ENCODE peak calls at places on chromosomes 6 and 20, in ten cellular contexts. One of them, this sample, is unnamed.
A peak's percentile ranks its signal among the peaks of the same experiment; 100 is the strongest.

GRCh38 chr6:139219746-139220145 is 72.1 kb downstream of the TXLNB start:
- DNase-seq in pancreas: no peak
- DNase-seq in keratinocyte: no peak
- DNase-seq in CD8-positive, alpha-beta memory T cell: no peak
- DNase-seq in GM23338: no peak
- DNase-seq in astrocyte: no peak
- DNase-seq in heart right ventricle: no peak
- DNase-seq in body of pancreas: no peak
- DNase-seq in tibial nerve: no peak
- DNase-seq in PC-9: no peak
- DNase-seq in this sample: no peak

GRCh38 chr6:137749595-137750215 is 117.4 kb upstream of the TNFAIP3 start:
- DNase-seq in pancreas: no peak
- DNase-seq in body of pancreas: no peak
- DNase-seq in PC-9: no peak
- DNase-seq in astrocyte: peak; percentile 38
- DNase-seq in CD8-positive, alpha-beta memory T cell: no peak
- DNase-seq in keratinocyte: no peak
- DNase-seq in GM23338: no peak
- DNase-seq in heart right ventricle: no peak
- DNase-seq in tibial nerve: no peak
- DNase-seq in this sample: no peak

GRCh38 chr20:38601216-38602184 is at the start of gene ARHGAP40:
- DNase-seq in keratinocyte: no peak
- DNase-seq in pancreas: no peak
- DNase-seq in body of pancreas: no peak
- DNase-seq in PC-9: peak; percentile 44
- DNase-seq in tibial nerve: no peak
- DNase-seq in heart right ventricle: no peak
- DNase-seq in GM23338: peak; percentile 68
- DNase-seq in CD8-positive, alpha-beta memory T cell: no peak
- DNase-seq in astrocyte: peak; percentile 29
- DNase-seq in this sample: no peak

GRCh38 chr6:25010166-25010565 is 74.4 kb upstream of the RIPOR2 start:
- DNase-seq in heart right ventricle: no peak
- DNase-seq in keratinocyte: no peak
- DNase-seq in PC-9: no peak
- DNase-seq in tibial nerve: no peak
- DNase-seq in pancreas: no peak
- DNase-seq in body of pancreas: no peak
- DNase-seq in GM23338: no peak
- DNase-seq in astrocyte: no peak
- DNase-seq in CD8-positive, alpha-beta memory T cell: no peak
- DNase-seq in this sample: no peak

GRCh38 chr6:32659856-32660595 is 6.4 kb downstream of the HLA-DQB1 start:
- DNase-seq in keratinocyte: no peak
- DNase-seq in GM23338: no peak
- DNase-seq in pancreas: no peak
- DNase-seq in PC-9: no peak
- DNase-seq in tibial nerve: no peak
- DNase-seq in heart right ventricle: no peak
- DNase-seq in CD8-positive, alpha-beta memory T cell: no peak
- DNase-seq in body of pancreas: no peak
- DNase-seq in astrocyte: no peak
- DNase-seq in this sample: no peak

GRCh38 chr20:38873050-38873581 is 53.1 kb upstream of the FAM83D start:
- DNase-seq in keratinocyte: no peak
- DNase-seq in CD8-positive, alpha-beta memory T cell: peak; percentile 92
- DNase-seq in tibial nerve: no peak
- DNase-seq in astrocyte: no peak
- DNase-seq in GM23338: no peak
- DNase-seq in heart right ventricle: no peak
- DNase-seq in body of pancreas: no peak
- DNase-seq in pancreas: no peak
- DNase-seq in PC-9: no peak
- DNase-seq in this sample: no peak

GRCh38 chr6:38155144-38155543 is 335.6 kb downstream of the ZFAND3 start:
- DNase-seq in keratinocyte: no peak
- DNase-seq in heart right ventricle: peak; percentile 24
- DNase-seq in astrocyte: no peak
- DNase-seq in GM23338: no peak
- DNase-seq in CD8-positive, alpha-beta memory T cell: no peak
- DNase-seq in pancreas: no peak
- DNase-seq in tibial nerve: no peak
- DNase-seq in PC-9: no peak
- DNase-seq in body of pancreas: no peak
- DNase-seq in this sample: no peak

GRCh38 chr6:45187841-45188240 is 140.3 kb upstream of the RUNX2 start:
- DNase-seq in PC-9: no peak
- DNase-seq in tibial nerve: no peak
- DNase-seq in pancreas: no peak
- DNase-seq in CD8-positive, alpha-beta memory T cell: no peak
- DNase-seq in astrocyte: peak; percentile 73
- DNase-seq in GM23338: no peak
- DNase-seq in body of pancreas: no peak
- DNase-seq in keratinocyte: no peak
- DNase-seq in heart right ventricle: no peak
- DNase-seq in this sample: no peak

GRCh38 chr20:63734946-63735858 is 1.3 kb upstream of the LIME1 start:
- DNase-seq in keratinocyte: no peak
- DNase-seq in pancreas: no peak
- DNase-seq in heart right ventricle: no peak
- DNase-seq in body of pancreas: no peak
- DNase-seq in astrocyte: no peak
- DNase-seq in GM23338: no peak
- DNase-seq in PC-9: no peak
- DNase-seq in CD8-positive, alpha-beta memory T cell: no peak
- DNase-seq in tibial nerve: no peak
- DNase-seq in this sample: no peak

GRCh38 chr20:63736893-63737689 is 627 bp downstream of the LIME1 start:
- DNase-seq in pancreas: no peak
- DNase-seq in heart right ventricle: no peak
- DNase-seq in astrocyte: no peak
- DNase-seq in PC-9: no peak
- DNase-seq in GM23338: no peak
- DNase-seq in tibial nerve: no peak
- DNase-seq in CD8-positive, alpha-beta memory T cell: peak; percentile 84
- DNase-seq in keratinocyte: no peak
- DNase-seq in body of pancreas: no peak
- DNase-seq in this sample: no peak

GRCh38 chr20:63737690-63737939 is 1.2 kb downstream of the LIME1 start:
- DNase-seq in keratinocyte: no peak
- DNase-seq in astrocyte: no peak
- DNase-seq in GM23338: peak; percentile 64
- DNase-seq in body of pancreas: no peak
- DNase-seq in CD8-positive, alpha-beta memory T cell: no peak
- DNase-seq in PC-9: no peak
- DNase-seq in tibial nerve: no peak
- DNase-seq in pancreas: no peak
- DNase-seq in heart right ventricle: no peak
- DNase-seq in this sample: no peak

GRCh38 chr20:63734111-63734945 is 2.1 kb upstream of the LIME1 start:
- DNase-seq in body of pancreas: no peak
- DNase-seq in GM23338: no peak
- DNase-seq in heart right ventricle: no peak
- DNase-seq in astrocyte: no peak
- DNase-seq in pancreas: no peak
- DNase-seq in CD8-positive, alpha-beta memory T cell: no peak
- DNase-seq in tibial nerve: no peak
- DNase-seq in keratinocyte: no peak
- DNase-seq in PC-9: no peak
- DNase-seq in this sample: no peak

DNA sequence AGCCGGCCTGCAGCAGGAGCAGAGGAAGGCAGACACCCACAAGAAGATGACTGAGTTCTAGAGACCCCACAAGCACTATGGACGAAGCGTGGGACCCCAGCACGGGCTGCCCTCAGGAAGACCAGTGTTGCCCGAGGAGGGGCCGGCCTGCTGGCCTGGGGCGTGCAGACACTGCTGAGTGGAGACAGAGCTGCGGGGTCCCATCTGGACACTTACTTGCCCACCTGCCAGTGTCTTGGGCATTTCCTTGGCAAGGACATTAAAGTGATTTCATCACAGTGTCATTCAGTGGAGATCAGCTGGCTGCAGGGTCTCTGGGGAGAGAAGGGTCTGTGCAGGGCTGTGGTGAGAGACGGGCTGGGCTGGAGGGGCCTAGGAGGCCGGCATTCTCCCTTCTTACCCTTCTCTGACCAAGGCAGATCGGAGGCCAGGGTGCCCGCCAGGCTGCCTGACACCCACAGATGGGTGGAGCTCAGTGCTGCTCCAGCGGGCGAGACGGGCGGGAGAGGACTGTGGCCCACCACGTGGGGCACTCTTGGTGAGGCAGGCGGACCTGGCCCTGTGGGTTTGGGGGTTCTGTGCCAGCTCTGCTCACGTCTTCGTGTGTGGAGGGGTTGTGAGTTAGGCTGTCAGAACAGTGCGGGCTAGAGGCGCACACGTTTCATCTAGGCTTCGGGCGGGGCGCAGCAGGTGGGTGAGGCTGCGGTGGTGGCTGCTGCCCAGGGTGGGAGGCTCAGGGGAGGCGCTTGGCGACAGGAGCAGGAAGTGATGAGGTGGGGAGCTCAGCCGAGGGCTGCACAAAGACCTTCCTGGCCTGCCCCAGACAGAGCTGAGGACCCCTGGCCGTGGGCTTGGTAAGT is at the start of gene LIME1:
- DNase-seq in keratinocyte: no peak
- DNase-seq in CD8-positive, alpha-beta memory T cell: peak; percentile 89
- DNase-seq in pancreas: no peak
- DNase-seq in GM23338: no peak
- DNase-seq in astrocyte: no peak
- DNase-seq in tibial nerve: no peak
- DNase-seq in PC-9: no peak
- DNase-seq in body of pancreas: no peak
- DNase-seq in heart right ventricle: no peak
- DNase-seq in this sample: no peak
- H3K4me3 ChIP-seq in keratinocyte: no peak within 1 kb of the TSS
- H3K4me3 ChIP-seq in CD8-positive, alpha-beta memory T cell: peak within 1 kb of the TSS; percentile 96
- H3K4me3 ChIP-seq in pancreas: peak within 1 kb of the TSS; percentile 58
- H3K4me3 ChIP-seq in GM23338: peak within 1 kb of the TSS; percentile 63
- H3K4me3 ChIP-seq in astrocyte: no peak within 1 kb of the TSS
- H3K4me3 ChIP-seq in tibial nerve: peak within 1 kb of the TSS; percentile 51
- H3K4me3 ChIP-seq in PC-9: no peak within 1 kb of the TSS
- H3K4me3 ChIP-seq in body of pancreas: no peak within 1 kb of the TSS
- H3K4me3 ChIP-seq in heart right ventricle: peak within 1 kb of the TSS; percentile 66
- H3K4me3 ChIP-seq in this sample: no peak within 1 kb of the TSS

GRCh38 chr20:49682278-49682677 is 31.4 kb downstream of the B4GALT5 start:
- DNase-seq in CD8-positive, alpha-beta memory T cell: no peak
- DNase-seq in body of pancreas: no peak
- DNase-seq in pancreas: no peak
- DNase-seq in keratinocyte: no peak
- DNase-seq in tibial nerve: no peak
- DNase-seq in heart right ventricle: no peak
- DNase-seq in PC-9: no peak
- DNase-seq in astrocyte: no peak
- DNase-seq in GM23338: no peak
- DNase-seq in this sample: no peak

GRCh38 chr20:49682798-49683197 is 30.9 kb downstream of the B4GALT5 start:
- DNase-seq in body of pancreas: no peak
- DNase-seq in astrocyte: no peak
- DNase-seq in PC-9: no peak
- DNase-seq in GM23338: no peak
- DNase-seq in keratinocyte: no peak
- DNase-seq in pancreas: no peak
- DNase-seq in CD8-positive, alpha-beta memory T cell: no peak
- DNase-seq in tibial nerve: no peak
- DNase-seq in heart right ventricle: no peak
- DNase-seq in this sample: no peak

GRCh38 chr20:49676581-49677291 is 36.9 kb downstream of the B4GALT5 start:
- DNase-seq in PC-9: no peak
- DNase-seq in tibial nerve: no peak
- DNase-seq in keratinocyte: no peak
- DNase-seq in GM23338: no peak
- DNase-seq in pancreas: no peak
- DNase-seq in CD8-positive, alpha-beta memory T cell: peak; percentile 73
- DNase-seq in body of pancreas: no peak
- DNase-seq in astrocyte: peak; percentile 67
- DNase-seq in heart right ventricle: no peak
- DNase-seq in this sample: no peak

GRCh38 chr20:49677777-49678758 is 35.6 kb downstream of the B4GALT5 start:
- DNase-seq in heart right ventricle: no peak
- DNase-seq in PC-9: no peak
- DNase-seq in keratinocyte: no peak
- DNase-seq in GM23338: no peak
- DNase-seq in astrocyte: no peak
- DNase-seq in body of pancreas: no peak
- DNase-seq in pancreas: no peak
- DNase-seq in CD8-positive, alpha-beta memory T cell: no peak
- DNase-seq in tibial nerve: no peak
- DNase-seq in this sample: no peak

GRCh38 chr20:49680475-49680874 is 33.2 kb downstream of the B4GALT5 start:
- DNase-seq in body of pancreas: no peak
- DNase-seq in GM23338: no peak
- DNase-seq in CD8-positive, alpha-beta memory T cell: no peak
- DNase-seq in pancreas: no peak
- DNase-seq in keratinocyte: no peak
- DNase-seq in astrocyte: no peak
- DNase-seq in PC-9: no peak
- DNase-seq in heart right ventricle: no peak
- DNase-seq in tibial nerve: no peak
- DNase-seq in this sample: no peak
- H3K4me1 ChIP-seq in body of pancreas: peaks cover 68% of the 10 kb centered on the region
- H3K4me1 ChIP-seq in GM23338: peaks cover 64% of the 10 kb centered on the region
- H3K4me1 ChIP-seq in CD8-positive, alpha-beta memory T cell: peaks cover 37% of the 10 kb centered on the region
- H3K4me1 ChIP-seq in pancreas: peaks cover 72% of the 10 kb centered on the region
- H3K4me1 ChIP-seq in keratinocyte: peaks cover 36% of the 10 kb centered on the region
- H3K4me1 ChIP-seq in astrocyte: peaks cover 38% of the 10 kb centered on the region
- H3K4me1 ChIP-seq in PC-9: peaks cover 98% of the 10 kb centered on the region
- H3K4me1 ChIP-seq in heart right ventricle: peaks cover 71% of the 10 kb centered on the region
- H3K4me1 ChIP-seq in tibial nerve: peaks cover 40% of the 10 kb centered on the region
- H3K4me1 ChIP-seq in this sample: peaks cover 6% of the 10 kb centered on the region

GRCh38 chr20:54140067-54140466 is 33.7 kb downstream of the CYP24A1 start:
- DNase-seq in keratinocyte: no peak
- DNase-seq in GM23338: no peak
- DNase-seq in heart right ventricle: no peak
- DNase-seq in CD8-positive, alpha-beta memory T cell: no peak
- DNase-seq in astrocyte: peak; percentile 51
- DNase-seq in tibial nerve: no peak
- DNase-seq in PC-9: no peak
- DNase-seq in pancreas: no peak
- DNase-seq in body of pancreas: no peak
- DNase-seq in this sample: no peak
- H3K27me3 ChIP-seq in keratinocyte: no peaks in the 10 kb centered on the region
- H3K27me3 ChIP-seq in GM23338: no peaks in the 10 kb centered on the region
- H3K27me3 ChIP-seq in heart right ventricle: peaks cover 8% of the 10 kb centered on the region
- H3K27me3 ChIP-seq in CD8-positive, alpha-beta memory T cell: no peaks in the 10 kb centered on the region
- H3K27me3 ChIP-seq in astrocyte: no peaks in the 10 kb centered on the region
- H3K27me3 ChIP-seq in tibial nerve: no peaks in the 10 kb centered on the region
- H3K27me3 ChIP-seq in PC-9: no peaks in the 10 kb centered on the region
- H3K27me3 ChIP-seq in pancreas: no peaks in the 10 kb centered on the region
- H3K27me3 ChIP-seq in body of pancreas: no peaks in the 10 kb centered on the region
- H3K27me3 ChIP-seq in this sample: no peaks in the 10 kb centered on the region

DNA sequence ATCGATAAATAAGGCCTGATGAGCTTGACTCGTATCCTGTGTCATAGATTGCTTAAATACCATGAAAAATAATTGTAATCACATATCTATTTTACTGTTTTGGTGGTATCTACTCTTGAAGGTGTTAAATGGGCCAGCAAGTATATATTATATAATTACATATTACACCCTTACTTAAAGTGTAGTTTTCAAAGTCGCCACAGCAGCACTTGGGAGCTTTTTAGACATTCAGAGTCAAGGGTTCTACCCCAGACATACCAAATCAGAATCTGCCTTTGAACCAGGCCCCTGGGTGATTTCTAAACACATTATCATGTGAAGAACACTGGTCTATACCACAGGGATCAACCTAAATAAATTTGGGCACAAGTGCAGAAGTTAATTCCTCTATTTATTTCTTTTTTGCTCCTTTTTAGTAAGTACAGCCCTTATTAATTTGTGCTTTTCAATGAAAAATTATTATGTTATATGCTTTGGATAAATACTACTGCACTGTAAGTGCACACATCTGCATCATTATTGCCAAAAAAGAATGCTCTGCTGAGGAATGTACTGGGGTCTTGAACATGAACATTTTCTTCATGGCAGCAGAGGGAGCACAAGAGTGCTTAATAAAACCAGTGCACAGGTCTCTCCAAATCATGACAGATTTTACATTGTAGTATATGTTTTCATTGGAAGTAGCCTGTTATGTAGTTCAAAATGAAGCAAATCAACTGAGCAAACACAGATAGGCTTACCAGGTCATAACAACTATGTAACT is 3.1 kb upstream of the ATXN1 start:
- DNase-seq in GM23338: peak; percentile 44
- DNase-seq in keratinocyte: no peak
- DNase-seq in body of pancreas: no peak
- DNase-seq in tibial nerve: no peak
- DNase-seq in PC-9: no peak
- DNase-seq in CD8-positive, alpha-beta memory T cell: no peak
- DNase-seq in heart right ventricle: no peak
- DNase-seq in astrocyte: peak; percentile 65
- DNase-seq in pancreas: no peak
- DNase-seq in this sample: no peak
- H3K4me3 ChIP-seq in GM23338: no peak overlapping the region
- H3K4me3 ChIP-seq in keratinocyte: no peak overlapping the region
- H3K4me3 ChIP-seq in body of pancreas: no peak overlapping the region
- H3K4me3 ChIP-seq in tibial nerve: no peak overlapping the region
- H3K4me3 ChIP-seq in PC-9: peak overlapping the region; percentile 84
- H3K4me3 ChIP-seq in CD8-positive, alpha-beta memory T cell: no peak overlapping the region
- H3K4me3 ChIP-seq in heart right ventricle: no peak overlapping the region
- H3K4me3 ChIP-seq in astrocyte: peak overlapping the region; percentile 84
- H3K4me3 ChIP-seq in pancreas: no peak overlapping the region
- H3K4me3 ChIP-seq in this sample: no peak overlapping the region